ENCODE peak calls at places on chromosomes 11 and 22, in six cellular contexts. U is sigmoid colon, L is substantia nigra, X is MV-4-11, V is adipocyte, M is left colon. D is an unnamed sample.

GRCh38 chr11:2131371-2132228 is 7.6 kb downstream of the IGF2 start:
- DNase-seq in M (no peak), X (no peak), L (no peak), U (no peak), V (no peak), D (no peak)

GRCh38 chr22:29665486-29665885 is 54.3 kb upstream of the CABP7 start:
- DNase-seq in L (no peak), M (no peak), U (no peak), X (no peak), V (no peak), D (no peak)

GRCh38 chr11:77519847-77520246 is 46.0 kb upstream of the PAK1 start:
- DNase-seq in X (no peak), V (no peak), M (no peak), U (no peak), L (no peak), D (no peak)

GRCh38 chr11:13249992-13250391 is 27.6 kb upstream of the BMAL1 start:
- DNase-seq in V (peak; percentile 29), M (no peak), X (no peak), L (no peak), U (no peak), D (no peak)

GRCh38 chr11:10459029-10459970 is 4.2 kb downstream of the AMPD3 start:
- DNase-seq in L (no peak), X (peak; percentile 76), M (no peak), U (no peak), V (no peak), D (no peak)

GRCh38 chr22:22746061-22746962 is 101.9 kb downstream of the GGTLC2 start:
- DNase-seq in V (no peak), M (no peak), L (no peak), U (no peak), X (no peak), D (no peak)

GRCh38 chr22:42383287-42383686 is 48.9 kb downstream of the NFAM1 start:
- DNase-seq in X (no peak), U (no peak), M (no peak), L (no peak), V (no peak), D (no peak)

GRCh38 chr22:49702068-49702397 is 125.6 kb downstream of the BRD1 start:
- DNase-seq in V (no peak), X (no peak), U (no peak), L (no peak), M (no peak), D (no peak)

GRCh38 chr11:2797181-2797711 is 88.3 kb downstream of the CDKN1C start:
- DNase-seq in V (no peak), X (no peak), U (peak; percentile 45), L (no peak), M (peak; percentile 20), D (no peak)